ENCODE peak calls at places on chromosomes 6 and 20, in ten cellular contexts. One of them, this sample, is unnamed.

GRCh38 chr6:122381494-122382083 is 17.9 kb upstream of the HSF2 start:
- DNase-seq in SK-N-SH: peak
- DNase-seq in A549: peak
- DNase-seq in cardiac muscle cell: peak
- DNase-seq in keratinocyte: peak
- DNase-seq in heart right ventricle: peak
- DNase-seq in dorsolateral prefrontal cortex: peak
- DNase-seq in right cardiac atrium: peak
- DNase-seq in CD4-positive, alpha-beta T cell: peak
- DNase-seq in CD8-positive, alpha-beta memory T cell: peak
- DNase-seq in this sample: no peak

GRCh38 chr6:110646419-110646698 is 168.9 kb downstream of the CDK19 start:
- DNase-seq in SK-N-SH: no peak
- DNase-seq in A549: no peak
- DNase-seq in cardiac muscle cell: no peak
- DNase-seq in keratinocyte: no peak
- DNase-seq in heart right ventricle: no peak
- DNase-seq in dorsolateral prefrontal cortex: no peak
- DNase-seq in right cardiac atrium: no peak
- DNase-seq in CD4-positive, alpha-beta T cell: no peak
- DNase-seq in CD8-positive, alpha-beta memory T cell: no peak
- DNase-seq in this sample: no peak

GRCh38 chr6:149403534-149403933 is 3.5 kb downstream of the SUMO4 start:
- DNase-seq in SK-N-SH: no peak
- DNase-seq in A549: no peak
- DNase-seq in cardiac muscle cell: no peak
- DNase-seq in keratinocyte: peak
- DNase-seq in heart right ventricle: no peak
- DNase-seq in dorsolateral prefrontal cortex: no peak
- DNase-seq in right cardiac atrium: no peak
- DNase-seq in CD4-positive, alpha-beta T cell: no peak
- DNase-seq in CD8-positive, alpha-beta memory T cell: no peak
- DNase-seq in this sample: peak

GRCh38 chr20:25280051-25280573 is 32.2 kb downstream of the PYGB start:
- DNase-seq in SK-N-SH: peak
- DNase-seq in A549: no peak
- DNase-seq in cardiac muscle cell: no peak
- DNase-seq in keratinocyte: no peak
- DNase-seq in heart right ventricle: peak
- DNase-seq in dorsolateral prefrontal cortex: peak
- DNase-seq in right cardiac atrium: peak
- DNase-seq in CD4-positive, alpha-beta T cell: no peak
- DNase-seq in CD8-positive, alpha-beta memory T cell: no peak
- DNase-seq in this sample: no peak

GRCh38 chr6:98839788-98840361 is 5.5 kb downstream of the POU3F2 start:
- DNase-seq in SK-N-SH: peak
- DNase-seq in A549: peak
- DNase-seq in cardiac muscle cell: peak
- DNase-seq in keratinocyte: no peak
- DNase-seq in heart right ventricle: no peak
- DNase-seq in dorsolateral prefrontal cortex: no peak
- DNase-seq in right cardiac atrium: no peak
- DNase-seq in CD4-positive, alpha-beta T cell: no peak
- DNase-seq in CD8-positive, alpha-beta memory T cell: no peak
- DNase-seq in this sample: no peak

GRCh38 chr6:148328876-148329567 is 13.6 kb upstream of the SASH1 start:
- DNase-seq in SK-N-SH: no peak
- DNase-seq in A549: no peak
- DNase-seq in cardiac muscle cell: no peak
- DNase-seq in keratinocyte: no peak
- DNase-seq in heart right ventricle: no peak
- DNase-seq in dorsolateral prefrontal cortex: no peak
- DNase-seq in right cardiac atrium: no peak
- DNase-seq in CD4-positive, alpha-beta T cell: no peak
- DNase-seq in CD8-positive, alpha-beta memory T cell: no peak
- DNase-seq in this sample: no peak

GRCh38 chr20:53750827-53751393 is 157.3 kb upstream of the ZNF217 start:
- DNase-seq in SK-N-SH: peak
- DNase-seq in A549: no peak
- DNase-seq in cardiac muscle cell: peak
- DNase-seq in keratinocyte: no peak
- DNase-seq in heart right ventricle: no peak
- DNase-seq in dorsolateral prefrontal cortex: no peak
- DNase-seq in right cardiac atrium: no peak
- DNase-seq in CD4-positive, alpha-beta T cell: no peak
- DNase-seq in CD8-positive, alpha-beta memory T cell: peak
- DNase-seq in this sample: no peak

GRCh38 chr20:53033176-53033575 is 61.0 kb downstream of the TSHZ2 start:
- DNase-seq in SK-N-SH: no peak
- DNase-seq in A549: no peak
- DNase-seq in cardiac muscle cell: no peak
- DNase-seq in keratinocyte: no peak
- DNase-seq in heart right ventricle: no peak
- DNase-seq in dorsolateral prefrontal cortex: no peak
- DNase-seq in right cardiac atrium: no peak
- DNase-seq in CD4-positive, alpha-beta T cell: no peak
- DNase-seq in CD8-positive, alpha-beta memory T cell: no peak
- DNase-seq in this sample: no peak

GRCh38 chr20:33387177-33387576 is 14.1 kb downstream of the CDK5RAP1 start:
- DNase-seq in SK-N-SH: no peak
- DNase-seq in A549: peak
- DNase-seq in cardiac muscle cell: peak
- DNase-seq in keratinocyte: no peak
- DNase-seq in heart right ventricle: peak
- DNase-seq in dorsolateral prefrontal cortex: no peak
- DNase-seq in right cardiac atrium: peak
- DNase-seq in CD4-positive, alpha-beta T cell: no peak
- DNase-seq in CD8-positive, alpha-beta memory T cell: no peak
- DNase-seq in this sample: peak

GRCh38 chr6:168376811-168377480 is 57.4 kb upstream of the DACT2 start:
- DNase-seq in SK-N-SH: no peak
- DNase-seq in A549: no peak
- DNase-seq in cardiac muscle cell: no peak
- DNase-seq in keratinocyte: no peak
- DNase-seq in heart right ventricle: no peak
- DNase-seq in dorsolateral prefrontal cortex: no peak
- DNase-seq in right cardiac atrium: no peak
- DNase-seq in CD4-positive, alpha-beta T cell: no peak
- DNase-seq in CD8-positive, alpha-beta memory T cell: no peak
- DNase-seq in this sample: no peak

GRCh38 chr20:32463642-32464400 is 105.7 kb downstream of the ASXL1 start:
- DNase-seq in SK-N-SH: no peak
- DNase-seq in A549: no peak
- DNase-seq in cardiac muscle cell: no peak
- DNase-seq in keratinocyte: no peak
- DNase-seq in heart right ventricle: no peak
- DNase-seq in dorsolateral prefrontal cortex: no peak
- DNase-seq in right cardiac atrium: peak
- DNase-seq in CD4-positive, alpha-beta T cell: no peak
- DNase-seq in CD8-positive, alpha-beta memory T cell: no peak
- DNase-seq in this sample: no peak

GRCh38 chr6:154488802-154489437 is 21.6 kb downstream of the CNKSR3 start:
- DNase-seq in SK-N-SH: no peak
- DNase-seq in A549: no peak
- DNase-seq in cardiac muscle cell: peak
- DNase-seq in keratinocyte: no peak
- DNase-seq in heart right ventricle: no peak
- DNase-seq in dorsolateral prefrontal cortex: no peak
- DNase-seq in right cardiac atrium: no peak
- DNase-seq in CD4-positive, alpha-beta T cell: no peak
- DNase-seq in CD8-positive, alpha-beta memory T cell: no peak
- DNase-seq in this sample: no peak

GRCh38 chr6:26569433-26569764 is 27.4 kb upstream of the ABT1 start:
- DNase-seq in SK-N-SH: no peak
- DNase-seq in A549: no peak
- DNase-seq in cardiac muscle cell: no peak
- DNase-seq in keratinocyte: no peak
- DNase-seq in heart right ventricle: no peak
- DNase-seq in dorsolateral prefrontal cortex: no peak
- DNase-seq in right cardiac atrium: no peak
- DNase-seq in CD4-positive, alpha-beta T cell: no peak
- DNase-seq in CD8-positive, alpha-beta memory T cell: no peak
- DNase-seq in this sample: no peak

GRCh38 chr20:14928083-14928482 is 590.7 kb upstream of the FLRT3 start:
- DNase-seq in SK-N-SH: no peak
- DNase-seq in A549: peak
- DNase-seq in cardiac muscle cell: no peak
- DNase-seq in keratinocyte: peak
- DNase-seq in heart right ventricle: no peak
- DNase-seq in dorsolateral prefrontal cortex: no peak
- DNase-seq in right cardiac atrium: no peak
- DNase-seq in CD4-positive, alpha-beta T cell: no peak
- DNase-seq in CD8-positive, alpha-beta memory T cell: no peak
- DNase-seq in this sample: no peak

GRCh38 chr6:97282726-97283617 is at the start of gene MMS22L:
- DNase-seq in SK-N-SH: peak
- DNase-seq in A549: peak
- DNase-seq in cardiac muscle cell: peak
- DNase-seq in keratinocyte: peak
- DNase-seq in heart right ventricle: peak
- DNase-seq in dorsolateral prefrontal cortex: peak
- DNase-seq in right cardiac atrium: peak
- DNase-seq in CD4-positive, alpha-beta T cell: peak
- DNase-seq in CD8-positive, alpha-beta memory T cell: peak
- DNase-seq in this sample: peak

GRCh38 chr6:136125585-136125984 is 124.5 kb downstream of the MTFR2 start:
- DNase-seq in SK-N-SH: no peak
- DNase-seq in A549: no peak
- DNase-seq in cardiac muscle cell: no peak
- DNase-seq in keratinocyte: no peak
- DNase-seq in heart right ventricle: no peak
- DNase-seq in dorsolateral prefrontal cortex: no peak
- DNase-seq in right cardiac atrium: no peak
- DNase-seq in CD4-positive, alpha-beta T cell: no peak
- DNase-seq in CD8-positive, alpha-beta memory T cell: no peak
- DNase-seq in this sample: no peak

GRCh38 chr6:116190550-116190949 is 63.3 kb downstream of the TSPYL4 start:
- DNase-seq in SK-N-SH: no peak
- DNase-seq in A549: no peak
- DNase-seq in cardiac muscle cell: peak
- DNase-seq in keratinocyte: no peak
- DNase-seq in heart right ventricle: no peak
- DNase-seq in dorsolateral prefrontal cortex: no peak
- DNase-seq in right cardiac atrium: no peak
- DNase-seq in CD4-positive, alpha-beta T cell: no peak
- DNase-seq in CD8-positive, alpha-beta memory T cell: no peak
- DNase-seq in this sample: no peak

GRCh38 chr6:12266571-12266970 is 23.6 kb upstream of the EDN1 start:
- DNase-seq in SK-N-SH: no peak
- DNase-seq in A549: no peak
- DNase-seq in cardiac muscle cell: peak
- DNase-seq in keratinocyte: no peak
- DNase-seq in heart right ventricle: no peak
- DNase-seq in dorsolateral prefrontal cortex: no peak
- DNase-seq in right cardiac atrium: no peak
- DNase-seq in CD4-positive, alpha-beta T cell: no peak
- DNase-seq in CD8-positive, alpha-beta memory T cell: no peak
- DNase-seq in this sample: no peak

GRCh38 chr6:34047913-34048867 is 97.7 kb downstream of the GRM4 start:
- DNase-seq in SK-N-SH: no peak
- DNase-seq in A549: no peak
- DNase-seq in cardiac muscle cell: no peak
- DNase-seq in keratinocyte: no peak
- DNase-seq in heart right ventricle: no peak
- DNase-seq in dorsolateral prefrontal cortex: no peak
- DNase-seq in right cardiac atrium: no peak
- DNase-seq in CD4-positive, alpha-beta T cell: no peak
- DNase-seq in CD8-positive, alpha-beta memory T cell: no peak
- DNase-seq in this sample: no peak
- H3K27ac ChIP-seq in SK-N-SH: no peak
- H3K27ac ChIP-seq in A549: no peak
- H3K27ac ChIP-seq in cardiac muscle cell: no peak
- H3K27ac ChIP-seq in keratinocyte: no peak
- H3K27ac ChIP-seq in heart right ventricle: no peak
- H3K27ac ChIP-seq in dorsolateral prefrontal cortex: no peak
- H3K27ac ChIP-seq in right cardiac atrium: no peak
- H3K27ac ChIP-seq in CD4-positive, alpha-beta T cell: no peak
- H3K27ac ChIP-seq in CD8-positive, alpha-beta memory T cell: no peak
- H3K27ac ChIP-seq in this sample: no peak

DNA sequence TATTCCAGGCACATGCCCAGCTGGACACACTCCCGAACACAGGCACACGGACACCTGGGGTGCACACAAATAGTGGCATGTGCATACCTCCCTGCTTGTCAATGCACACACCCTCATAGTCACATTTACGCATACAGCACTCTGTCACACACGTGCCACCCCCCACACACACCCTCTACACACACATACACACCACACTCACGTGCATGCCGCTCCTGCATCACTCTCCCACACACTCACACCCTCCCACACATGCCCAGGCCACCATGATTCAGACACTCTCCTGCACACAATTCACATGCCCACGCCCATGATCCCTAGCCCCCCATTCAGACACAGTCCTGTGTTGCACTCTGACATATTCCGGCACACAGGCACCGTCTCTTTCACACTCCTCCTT is 13.0 kb downstream of the SIRPA start:
- DNase-seq in SK-N-SH: no peak
- DNase-seq in A549: no peak
- DNase-seq in cardiac muscle cell: no peak
- DNase-seq in keratinocyte: no peak
- DNase-seq in heart right ventricle: no peak
- DNase-seq in dorsolateral prefrontal cortex: no peak
- DNase-seq in right cardiac atrium: no peak
- DNase-seq in CD4-positive, alpha-beta T cell: no peak
- DNase-seq in CD8-positive, alpha-beta memory T cell: no peak
- DNase-seq in this sample: no peak
- H3K27ac ChIP-seq in SK-N-SH: no peak
- H3K27ac ChIP-seq in A549: no peak
- H3K27ac ChIP-seq in cardiac muscle cell: no peak
- H3K27ac ChIP-seq in keratinocyte: no peak
- H3K27ac ChIP-seq in heart right ventricle: no peak
- H3K27ac ChIP-seq in dorsolateral prefrontal cortex: peak
- H3K27ac ChIP-seq in right cardiac atrium: no peak
- H3K27ac ChIP-seq in CD4-positive, alpha-beta T cell: no peak
- H3K27ac ChIP-seq in CD8-positive, alpha-beta memory T cell: no peak
- H3K27ac ChIP-seq in this sample: no peak

GRCh38 chr6:163947276-163947675 is 532.8 kb downstream of the QKI start:
- DNase-seq in SK-N-SH: no peak
- DNase-seq in A549: no peak
- DNase-seq in cardiac muscle cell: no peak
- DNase-seq in keratinocyte: no peak
- DNase-seq in heart right ventricle: no peak
- DNase-seq in dorsolateral prefrontal cortex: no peak
- DNase-seq in right cardiac atrium: no peak
- DNase-seq in CD4-positive, alpha-beta T cell: no peak
- DNase-seq in CD8-positive, alpha-beta memory T cell: no peak
- DNase-seq in this sample: no peak
- H3K27ac ChIP-seq in SK-N-SH: no peak
- H3K27ac ChIP-seq in A549: no peak
- H3K27ac ChIP-seq in cardiac muscle cell: no peak
- H3K27ac ChIP-seq in keratinocyte: no peak
- H3K27ac ChIP-seq in heart right ventricle: no peak
- H3K27ac ChIP-seq in dorsolateral prefrontal cortex: peak
- H3K27ac ChIP-seq in right cardiac atrium: no peak
- H3K27ac ChIP-seq in CD4-positive, alpha-beta T cell: no peak
- H3K27ac ChIP-seq in CD8-positive, alpha-beta memory T cell: no peak
- H3K27ac ChIP-seq in this sample: no peak

DNA sequence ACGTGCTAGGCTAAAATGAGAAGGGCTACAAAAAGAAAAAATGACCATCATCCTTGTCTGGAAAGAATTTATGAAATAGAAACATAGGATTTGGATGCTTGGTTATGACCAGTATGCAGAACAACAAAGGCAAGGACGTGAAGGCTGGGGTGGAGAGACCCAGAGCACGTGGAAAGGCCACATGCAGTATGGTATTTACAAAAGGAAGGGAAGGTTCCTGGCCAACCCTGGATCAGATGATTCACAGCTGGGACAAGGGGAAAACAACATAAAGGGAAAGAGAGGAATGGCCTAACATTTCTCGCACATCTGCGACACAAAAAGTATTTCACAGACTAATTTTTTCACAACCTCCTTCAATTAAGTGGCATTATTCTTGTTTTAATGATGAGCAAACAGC is 8.2 kb downstream of the STX7 start:
- DNase-seq in SK-N-SH: no peak
- DNase-seq in A549: no peak
- DNase-seq in cardiac muscle cell: no peak
- DNase-seq in keratinocyte: no peak
- DNase-seq in heart right ventricle: no peak
- DNase-seq in dorsolateral prefrontal cortex: no peak
- DNase-seq in right cardiac atrium: no peak
- DNase-seq in CD4-positive, alpha-beta T cell: no peak
- DNase-seq in CD8-positive, alpha-beta memory T cell: no peak
- DNase-seq in this sample: no peak
- H3K27ac ChIP-seq in SK-N-SH: no peak
- H3K27ac ChIP-seq in A549: no peak
- H3K27ac ChIP-seq in cardiac muscle cell: no peak
- H3K27ac ChIP-seq in keratinocyte: no peak
- H3K27ac ChIP-seq in heart right ventricle: no peak
- H3K27ac ChIP-seq in dorsolateral prefrontal cortex: peak
- H3K27ac ChIP-seq in right cardiac atrium: no peak
- H3K27ac ChIP-seq in CD4-positive, alpha-beta T cell: no peak
- H3K27ac ChIP-seq in CD8-positive, alpha-beta memory T cell: no peak
- H3K27ac ChIP-seq in this sample: no peak